ENCODE peak calls at places on chromosomes 7 and 10, in nine cellular contexts. T, Z, B, C, R, S, M, Y and D are unnamed samples.
A peak's percentile ranks its signal among the peaks of the same experiment; 100 is the strongest.

GRCh38 chr7:129103561-129104324 is 40.8 kb upstream of the TSPAN33 start:
- DNase-seq in T (no peak), Z (no peak), B (no peak), C (no peak), R (no peak), S (no peak), M (no peak), Y (no peak), D (no peak)

GRCh38 chr10:54139819-54140428 is 661.1 kb downstream of the PCDH15 start:
- DNase-seq in T (no peak), Z (no peak), B (no peak), C (no peak), R (no peak), S (no peak), M (no peak), Y (no peak), D (no peak)

GRCh38 chr7:33494473-33494872 is 365.1 kb downstream of the BBS9 start:
- DNase-seq in T (no peak), Z (no peak), B (no peak), C (no peak), R (no peak), S (no peak), M (no peak), Y (no peak), D (no peak)

GRCh38 chr7:139574618-139575337 is 51.3 kb downstream of the CLEC2L start:
- DNase-seq in T (no peak), Z (no peak), B (no peak), C (no peak), R (no peak), S (no peak), M (no peak), Y (no peak), D (no peak)

GRCh38 chr10:30719832-30720231 is 90.3 kb upstream of the LYZL2 start:
- DNase-seq in T (no peak), Z (no peak), B (no peak), C (no peak), R (no peak), S (no peak), M (no peak), Y (peak; percentile 36), D (no peak)

GRCh38 chr7:87658553-87658952 is 30.4 kb downstream of the RUNDC3B start:
- DNase-seq in T (no peak), Z (no peak), B (no peak), C (no peak), R (no peak), S (no peak), M (no peak), Y (no peak), D (no peak)

GRCh38 chr10:84540022-84540616 is 211.7 kb downstream of the CCSER2 start:
- DNase-seq in T (no peak), Z (peak; percentile 40), B (peak; percentile 75), C (no peak), R (peak; percentile 93), S (peak; percentile 48), M (peak; percentile 76), Y (no peak), D (no peak)

GRCh38 chr10:117441366-117441765 is 66.1 kb upstream of the PDZD8 start:
- DNase-seq in T (no peak), Z (no peak), B (no peak), C (no peak), R (no peak), S (no peak), M (no peak), Y (no peak), D (no peak)

GRCh38 chr10:97590748-97591139 is 1.2 kb downstream of the C10orf62 start:
- DNase-seq in T (no peak), Z (no peak), B (no peak), C (no peak), R (no peak), S (no peak), M (no peak), Y (no peak), D (no peak)

GRCh38 chr7:55192718-55193117 is 172.4 kb upstream of the LANCL2 start:
- DNase-seq in T (no peak), Z (peak; percentile 82), B (peak; percentile 93), C (no peak), R (peak; percentile 71), S (no peak), M (peak; percentile 66), Y (no peak), D (no peak)

GRCh38 chr10:42615419-42615818 is 23.0 kb downstream of the ZNF33B start:
- DNase-seq in T (no peak), Z (peak; percentile 16), B (peak; percentile 28), C (no peak), R (no peak), S (no peak), M (no peak), Y (no peak), D (no peak)

GRCh38 chr10:89861584-89862287 is 160.3 kb downstream of the KIF20B start:
- DNase-seq in T (no peak), Z (peak; percentile 57), B (peak; percentile 42), C (no peak), R (peak; percentile 45), S (no peak), M (no peak), Y (no peak), D (no peak)

GRCh38 chr10:12780634-12781601 is 220.6 kb downstream of the CCDC3 start:
- DNase-seq in T (no peak), Z (no peak), B (no peak), C (no peak), R (no peak), S (no peak), M (peak; percentile 42), Y (no peak), D (no peak)

GRCh38 chr10:25059990-25060389 is 43.6 kb downstream of the THNSL1 start:
- DNase-seq in T (peak; percentile 63), Z (peak; percentile 51), B (peak; percentile 96), C (peak; percentile 84), R (peak; percentile 90), S (peak; percentile 84), M (peak; percentile 63), Y (peak; percentile 90), D (no peak)

GRCh38 chr7:106767498-106768323 is 97.4 kb upstream of the PIK3CG start:
- DNase-seq in T (no peak), Z (peak; percentile 89), B (peak; percentile 60), C (no peak), R (no peak), S (no peak), M (no peak), Y (no peak), D (peak; percentile 40)

GRCh38 chr10:120456626-120457430 is at the start of gene PLPP4:
- DNase-seq in T (no peak), Z (no peak), B (peak; percentile 30), C (no peak), R (peak; percentile 12), S (no peak), M (no peak), Y (no peak), D (no peak)

GRCh38 chr10:24790599-24790998 is 66.9 kb upstream of the ARHGAP21 start:
- DNase-seq in T (no peak), Z (no peak), B (no peak), C (no peak), R (no peak), S (no peak), M (no peak), Y (no peak), D (no peak)

GRCh38 chr10:79028456-79029010 is 40.2 kb upstream of the ZMIZ1 start:
- DNase-seq in T (peak; percentile 25), Z (no peak), B (no peak), C (peak; percentile 20), R (no peak), S (no peak), M (no peak), Y (peak; percentile 57), D (no peak)

GRCh38 chr7:51340029-51340838 is 23.6 kb upstream of the COBL start:
- DNase-seq in T (no peak), Z (no peak), B (no peak), C (no peak), R (no peak), S (no peak), M (no peak), Y (peak; percentile 6), D (no peak)

GRCh38 chr7:132381742-132382472 is 194.4 kb downstream of the PLXNA4 start:
- DNase-seq in T (no peak), Z (no peak), B (no peak), C (no peak), R (no peak), S (no peak), M (no peak), Y (no peak), D (no peak)

GRCh38 chr10:74589226-74589673 is 237.2 kb upstream of the KAT6B start:
- DNase-seq in T (peak; percentile 74), Z (peak; percentile 100), B (peak; percentile 100), C (peak; percentile 95), R (peak; percentile 97), S (peak; percentile 87), M (peak; percentile 98), Y (peak; percentile 94), D (peak; percentile 37)

GRCh38 chr7:27262121-27262520 is 19.5 kb downstream of the EVX1 start:
- DNase-seq in T (no peak), Z (no peak), B (no peak), C (no peak), R (no peak), S (no peak), M (no peak), Y (no peak), D (no peak)

GRCh38 chr7:114823290-114823689 is 98.6 kb upstream of the MDFIC start:
- DNase-seq in T (no peak), Z (peak; percentile 44), B (peak; percentile 51), C (no peak), R (no peak), S (no peak), M (no peak), Y (no peak), D (no peak)

GRCh38 chr7:100015232-100016208 is at the start of gene ZKSCAN1:
- DNase-seq in T (peak; percentile 93), Z (peak; percentile 95), B (peak; percentile 94), C (peak; percentile 91), R (peak; percentile 78), S (peak; percentile 96), M (peak; percentile 71), Y (peak; percentile 97), D (peak; percentile 81)
- TF ChIP-seq CTCF in T (no peak), Z (no peak), B (no peak), C (no peak), R (no peak), S (no peak), M (no peak), Y (no peak), D (no peak)

GRCh38 chr7:101165958-101166602 is 711 bp upstream of the VGF start:
- DNase-seq in T (no peak), Z (no peak), B (no peak), C (no peak), R (no peak), S (no peak), M (no peak), Y (no peak), D (no peak)
- H3K4me3 ChIP-seq in T (no peak overlapping the region), Z (peak overlapping the region; percentile 20), B (peak overlapping the region; percentile 25), C (no peak overlapping the region), R (peak overlapping the region; percentile 43), S (peak overlapping the region; percentile 41), M (peak overlapping the region; percentile 12), Y (no peak overlapping the region), D (no peak overlapping the region)

GRCh38 chr7:64884913-64885370 is 18.1 kb upstream of the ZNF273 start:
- DNase-seq in T (no peak), Z (no peak), B (no peak), C (no peak), R (no peak), S (no peak), M (no peak), Y (peak; percentile 80), D (no peak)
- TF ChIP-seq CTCF in T (no peak), Z (no peak), B (no peak), C (no peak), R (no peak), S (no peak), M (no peak), Y (no peak), D (no peak)

GRCh38 chr7:130485734-130486113 is 6.2 kb upstream of the MEST start:
- DNase-seq in T (no peak), Z (no peak), B (no peak), C (no peak), R (no peak), S (no peak), M (no peak), Y (no peak), D (no peak)
- H3K4me3 ChIP-seq in T (peak overlapping the region; percentile 66), Z (no peak overlapping the region), B (no peak overlapping the region), C (peak overlapping the region; percentile 44), R (peak overlapping the region; percentile 47), S (peak overlapping the region; percentile 54), M (no peak overlapping the region), Y (no peak overlapping the region), D (peak overlapping the region; percentile 54)